ENCODE peak calls at places on chromosomes 7 and 10, in eight cellular contexts. U is foreskin fibroblast, P is A673, C is NCI-H1105 treated with DMSO at 0.1 percent for 48 hours, I is Panc1, D is psoas muscle, B is putamen, Y is epithelial cell of esophagus. S is an unnamed sample.

GRCh38 chr7:42978496-42978895 is 46.3 kb downstream of the MRPL32 start:
- DNase-seq in U (no peak), P (no peak), C (no peak), I (no peak), D (no peak), B (no peak), Y (no peak), S (no peak)

GRCh38 chr7:75650062-75650461 is 88.7 kb downstream of the HIP1 start:
- DNase-seq in U (no peak), P (no peak), C (no peak), I (no peak), D (no peak), B (no peak), Y (no peak), S (no peak)

GRCh38 chr10:59971915-59972314 is 65.6 kb upstream of the CCDC6 start:
- DNase-seq in U (no peak), P (no peak), C (no peak), I (no peak), D (no peak), B (no peak), Y (peak), S (no peak)

GRCh38 chr10:75202321-75203096 is 8.1 kb upstream of the VDAC2 start:
- DNase-seq in U (peak), P (no peak), C (no peak), I (no peak), D (peak), B (no peak), Y (peak), S (no peak)

GRCh38 chr10:83489161-83489560 is 650.1 kb upstream of the GHITM start:
- DNase-seq in U (no peak), P (no peak), C (no peak), I (no peak), D (no peak), B (no peak), Y (no peak), S (no peak)

GRCh38 chr7:150665882-150666281 is 19.6 kb upstream of the GIMAP2 start:
- DNase-seq in U (no peak), P (no peak), C (no peak), I (no peak), D (no peak), B (no peak), Y (no peak), S (no peak)

GRCh38 chr10:77692782-77693181 is 55.2 kb upstream of the KCNMA1 start:
- DNase-seq in U (peak), P (no peak), C (no peak), I (no peak), D (no peak), B (no peak), Y (peak), S (no peak)

GRCh38 chr10:133439517-133440461 is 14.0 kb upstream of the SCART1 start:
- DNase-seq in U (no peak), P (no peak), C (no peak), I (no peak), D (no peak), B (no peak), Y (no peak), S (no peak)

GRCh38 chr7:155814569-155815276 is 2.5 kb upstream of the SHH start:
- DNase-seq in U (no peak), P (no peak), C (no peak), I (no peak), D (no peak), B (no peak), Y (no peak), S (no peak)

GRCh38 chr7:115851291-115851690 is 179.3 kb downstream of the TFEC start:
- DNase-seq in U (peak), P (peak), C (peak), I (peak), D (no peak), B (no peak), Y (peak), S (peak)

GRCh38 chr7:137886266-137886665 is 39.5 kb upstream of the DGKI start:
- DNase-seq in U (no peak), P (no peak), C (no peak), I (no peak), D (no peak), B (no peak), Y (no peak), S (no peak)

GRCh38 chr10:1600861-1601260 is 136.5 kb downstream of the ADARB2 start:
- DNase-seq in U (no peak), P (no peak), C (peak), I (no peak), D (no peak), B (no peak), Y (peak), S (no peak)

GRCh38 chr10:123741146-123741545 is 75.0 kb downstream of the GPR26 start:
- DNase-seq in U (no peak), P (no peak), C (no peak), I (no peak), D (no peak), B (no peak), Y (no peak), S (no peak)

GRCh38 chr7:35839860-35840854 is 39.3 kb downstream of the SEPTIN7 start:
- DNase-seq in U (peak), P (peak), C (no peak), I (peak), D (no peak), B (no peak), Y (peak), S (no peak)

GRCh38 chr7:78383096-78383495 is 584.5 kb downstream of the PHTF2 start:
- DNase-seq in U (no peak), P (no peak), C (no peak), I (no peak), D (no peak), B (no peak), Y (no peak), S (no peak)